ENCODE peak calls at places on chromosomes 11 and 22, in six cellular contexts. A is T-helper 2 cell; D is PC-3; W is SK-N-SH; R is activated CD4-positive, CD25-positive, alpha-beta regulatory T cell; O is EL. K is an unnamed sample.

GRCh38 chr11:122145715-122146274 is 29.8 kb upstream of the BLID start:
- DNase-seq in A (no peak), D (no peak), W (no peak), R (no peak), O (peak), K (no peak)

GRCh38 chr11:71484248-71485062 is 31.5 kb downstream of the NADSYN1 start:
- DNase-seq in A (no peak), D (no peak), W (no peak), R (no peak), O (no peak), K (no peak)

GRCh38 chr11:86247608-86248007 is 3.1 kb downstream of the EED start:
- DNase-seq in A (no peak), D (peak), W (no peak), R (no peak), O (no peak), K (no peak)

GRCh38 chr22:27641049-27641790 is 160.3 kb downstream of the MN1 start:
- DNase-seq in A (no peak), D (no peak), W (no peak), R (no peak), O (no peak), K (no peak)

GRCh38 chr11:14235701-14236100 is 123.3 kb downstream of the RRAS2 start:
- DNase-seq in A (no peak), D (no peak), W (no peak), R (no peak), O (no peak), K (no peak)

GRCh38 chr11:33375688-33376311 is 118.6 kb downstream of the HIPK3 start:
- DNase-seq in A (no peak), D (peak), W (peak), R (no peak), O (peak), K (no peak)

GRCh38 chr11:9060700-9061111 is 30.7 kb downstream of the SCUBE2 start:
- DNase-seq in A (no peak), D (peak), W (no peak), R (no peak), O (peak), K (peak)

GRCh38 chr11:45102810-45103621 is 43.4 kb upstream of the PRDM11 start:
- DNase-seq in A (no peak), D (peak), W (peak), R (peak), O (peak), K (peak)

GRCh38 chr11:19934828-19935259 is 222.2 kb downstream of the NAV2 start:
- DNase-seq in A (no peak), D (no peak), W (no peak), R (no peak), O (peak), K (no peak)